ENCODE peak calls at places on chromosomes 1 and 21, in six cellular contexts. One of them, this sample, is unnamed.
A peak's percentile ranks its signal among the peaks of the same experiment; 100 is the strongest.

GRCh38 chr1:198876371-198876871 is 237.6 kb downstream of the PTPRC start:
- DNase-seq in BJ: no peak
- DNase-seq in psoas muscle: no peak
- DNase-seq in lower lobe of right lung: no peak
- DNase-seq in left ventricle myocardium inferior: no peak
- DNase-seq in neural progenitor cell: peak; percentile 52
- DNase-seq in this sample: no peak

GRCh38 chr1:200526709-200527612 is 93.6 kb downstream of the KIF14 start:
- DNase-seq in lower lobe of right lung: no peak
- DNase-seq in BJ: no peak
- DNase-seq in left ventricle myocardium inferior: no peak
- DNase-seq in neural progenitor cell: no peak
- DNase-seq in psoas muscle: no peak
- DNase-seq in this sample: no peak

GRCh38 chr1:35660581-35661473 is 19.5 kb upstream of the PSMB2 start:
- DNase-seq in neural progenitor cell: peak; percentile 92
- DNase-seq in psoas muscle: no peak
- DNase-seq in lower lobe of right lung: no peak
- DNase-seq in left ventricle myocardium inferior: no peak
- DNase-seq in BJ: no peak
- DNase-seq in this sample: peak; percentile 31

GRCh38 chr21:37675202-37675801 is 241.0 kb downstream of the KCNJ6 start:
- DNase-seq in left ventricle myocardium inferior: peak; percentile 60
- DNase-seq in BJ: no peak
- DNase-seq in neural progenitor cell: peak; percentile 84
- DNase-seq in psoas muscle: peak; percentile 62
- DNase-seq in lower lobe of right lung: peak; percentile 78
- DNase-seq in this sample: no peak

GRCh38 chr1:63575340-63575826 is 17.8 kb upstream of the PGM1 start:
- DNase-seq in lower lobe of right lung: no peak
- DNase-seq in BJ: no peak
- DNase-seq in neural progenitor cell: no peak
- DNase-seq in left ventricle myocardium inferior: no peak
- DNase-seq in psoas muscle: no peak
- DNase-seq in this sample: no peak

GRCh38 chr1:111516008-111516535 is 12.6 kb upstream of the ADORA3 start:
- DNase-seq in psoas muscle: peak; percentile 25
- DNase-seq in left ventricle myocardium inferior: peak; percentile 58
- DNase-seq in BJ: no peak
- DNase-seq in lower lobe of right lung: no peak
- DNase-seq in neural progenitor cell: peak; percentile 21
- DNase-seq in this sample: no peak

GRCh38 chr1:71351438-71351837 is 270.6 kb upstream of the ZRANB2 start:
- DNase-seq in lower lobe of right lung: no peak
- DNase-seq in BJ: peak; percentile 10
- DNase-seq in left ventricle myocardium inferior: no peak
- DNase-seq in neural progenitor cell: no peak
- DNase-seq in psoas muscle: no peak
- DNase-seq in this sample: peak; percentile 80

GRCh38 chr1:21397813-21398188 is 42.1 kb upstream of the NBPF3 start:
- DNase-seq in BJ: no peak
- DNase-seq in neural progenitor cell: peak; percentile 75
- DNase-seq in lower lobe of right lung: peak; percentile 46
- DNase-seq in psoas muscle: no peak
- DNase-seq in left ventricle myocardium inferior: no peak
- DNase-seq in this sample: no peak

GRCh38 chr1:191714810-191715209 is 443.5 kb upstream of the RGS18 start:
- DNase-seq in BJ: no peak
- DNase-seq in left ventricle myocardium inferior: no peak
- DNase-seq in psoas muscle: no peak
- DNase-seq in lower lobe of right lung: no peak
- DNase-seq in neural progenitor cell: no peak
- DNase-seq in this sample: no peak

GRCh38 chr1:10911274-10912166 is 100.9 kb upstream of the TARDBP start:
- DNase-seq in psoas muscle: no peak
- DNase-seq in lower lobe of right lung: peak; percentile 19
- DNase-seq in left ventricle myocardium inferior: no peak
- DNase-seq in BJ: no peak
- DNase-seq in neural progenitor cell: no peak
- DNase-seq in this sample: no peak

GRCh38 chr1:77375541-77375940 is 93.7 kb downstream of the AK5 start:
- DNase-seq in neural progenitor cell: no peak
- DNase-seq in BJ: no peak
- DNase-seq in left ventricle myocardium inferior: no peak
- DNase-seq in psoas muscle: no peak
- DNase-seq in lower lobe of right lung: no peak
- DNase-seq in this sample: no peak

GRCh38 chr1:46530791-46531409 is 20.5 kb downstream of the KNCN start:
- DNase-seq in neural progenitor cell: peak; percentile 42
- DNase-seq in BJ: no peak
- DNase-seq in lower lobe of right lung: no peak
- DNase-seq in left ventricle myocardium inferior: no peak
- DNase-seq in psoas muscle: no peak
- DNase-seq in this sample: no peak

GRCh38 chr1:47572731-47573505 is 135.1 kb downstream of the FOXD2 start:
- DNase-seq in lower lobe of right lung: no peak
- DNase-seq in psoas muscle: no peak
- DNase-seq in left ventricle myocardium inferior: no peak
- DNase-seq in neural progenitor cell: peak; percentile 39
- DNase-seq in BJ: no peak
- DNase-seq in this sample: no peak

GRCh38 chr1:212600980-212601379 is 7.6 kb upstream of the ATF3 start:
- DNase-seq in psoas muscle: no peak
- DNase-seq in lower lobe of right lung: no peak
- DNase-seq in neural progenitor cell: no peak
- DNase-seq in left ventricle myocardium inferior: no peak
- DNase-seq in BJ: no peak
- DNase-seq in this sample: no peak

GRCh38 chr1:204637985-204638356 is 47.6 kb downstream of the LRRN2 start:
- DNase-seq in left ventricle myocardium inferior: no peak
- DNase-seq in lower lobe of right lung: no peak
- DNase-seq in psoas muscle: no peak
- DNase-seq in neural progenitor cell: peak; percentile 68
- DNase-seq in BJ: no peak
- DNase-seq in this sample: peak; percentile 68

GRCh38 chr1:91499904-91500755 is 521 bp upstream of the CDC7 start:
- DNase-seq in BJ: no peak
- DNase-seq in lower lobe of right lung: no peak
- DNase-seq in neural progenitor cell: peak; percentile 3
- DNase-seq in left ventricle myocardium inferior: no peak
- DNase-seq in psoas muscle: no peak
- DNase-seq in this sample: no peak

GRCh38 chr1:171344473-171344820 is 30.5 kb downstream of the FMO4 start:
- DNase-seq in BJ: no peak
- DNase-seq in lower lobe of right lung: no peak
- DNase-seq in neural progenitor cell: no peak
- DNase-seq in left ventricle myocardium inferior: no peak
- DNase-seq in psoas muscle: no peak
- DNase-seq in this sample: no peak

GRCh38 chr1:225882699-225883615 is 777 bp upstream of the TMEM63A start:
- DNase-seq in psoas muscle: peak; percentile 65
- DNase-seq in BJ: no peak
- DNase-seq in left ventricle myocardium inferior: peak; percentile 65
- DNase-seq in neural progenitor cell: peak; percentile 59
- DNase-seq in lower lobe of right lung: peak; percentile 75
- DNase-seq in this sample: no peak

GRCh38 chr1:246724725-246725095 is 501 bp downstream of the SCCPDH start:
- DNase-seq in lower lobe of right lung: no peak
- DNase-seq in left ventricle myocardium inferior: no peak
- DNase-seq in BJ: no peak
- DNase-seq in psoas muscle: no peak
- DNase-seq in neural progenitor cell: peak; percentile 41
- DNase-seq in this sample: no peak

GRCh38 chr1:87830579-87830978 is 501.9 kb downstream of the LMO4 start:
- DNase-seq in lower lobe of right lung: no peak
- DNase-seq in psoas muscle: no peak
- DNase-seq in left ventricle myocardium inferior: no peak
- DNase-seq in BJ: no peak
- DNase-seq in neural progenitor cell: no peak
- DNase-seq in this sample: no peak

GRCh38 chr1:87829360-87829759 is 500.7 kb downstream of the LMO4 start:
- DNase-seq in psoas muscle: no peak
- DNase-seq in lower lobe of right lung: no peak
- DNase-seq in BJ: no peak
- DNase-seq in left ventricle myocardium inferior: no peak
- DNase-seq in neural progenitor cell: no peak
- DNase-seq in this sample: no peak

GRCh38 chr1:87826639-87827345 is 498.1 kb downstream of the LMO4 start:
- DNase-seq in BJ: peak; percentile 39
- DNase-seq in left ventricle myocardium inferior: peak; percentile 27
- DNase-seq in neural progenitor cell: no peak
- DNase-seq in lower lobe of right lung: no peak
- DNase-seq in psoas muscle: peak; percentile 31
- DNase-seq in this sample: no peak
- H3K4me3 ChIP-seq in BJ: no peak overlapping the region
- H3K4me3 ChIP-seq in left ventricle myocardium inferior: peak overlapping the region; percentile 34
- H3K4me3 ChIP-seq in neural progenitor cell: no peak overlapping the region
- H3K4me3 ChIP-seq in lower lobe of right lung: peak overlapping the region; percentile 33
- H3K4me3 ChIP-seq in psoas muscle: peak overlapping the region; percentile 13
- H3K4me3 ChIP-seq in this sample: no peak overlapping the region

DNA sequence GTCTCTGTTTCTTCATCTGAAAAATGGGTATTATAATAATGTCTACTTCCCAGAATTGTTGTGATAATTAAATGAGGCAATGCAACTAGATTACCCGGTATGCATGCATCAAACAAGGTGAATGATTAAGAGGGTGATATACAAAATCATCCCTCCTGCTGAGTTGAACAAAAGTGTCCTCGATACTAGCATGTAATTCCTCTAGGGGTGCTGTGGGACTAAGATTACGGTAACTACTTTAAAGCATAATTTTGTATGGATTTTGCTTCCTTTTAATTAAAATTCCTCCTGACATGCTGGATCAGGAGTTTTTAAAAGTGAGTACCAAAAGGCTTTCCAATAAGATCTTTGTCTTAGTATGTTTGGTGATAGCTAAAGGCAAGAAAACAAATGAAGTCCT is 98.7 kb upstream of the PRMT6 start:
- DNase-seq in psoas muscle: no peak
- DNase-seq in neural progenitor cell: no peak
- DNase-seq in lower lobe of right lung: no peak
- DNase-seq in left ventricle myocardium inferior: no peak
- DNase-seq in BJ: no peak
- DNase-seq in this sample: no peak
- TF ChIP-seq CTCF in psoas muscle: no peak
- TF ChIP-seq CTCF in neural progenitor cell: peak; percentile 22
- TF ChIP-seq CTCF in lower lobe of right lung: no peak
- TF ChIP-seq CTCF in left ventricle myocardium inferior: no peak
- TF ChIP-seq CTCF in BJ: no peak
- TF ChIP-seq CTCF in this sample: no peak

GRCh38 chr1:26127235-26128163 is 15.9 kb downstream of the PDIK1L start:
- DNase-seq in neural progenitor cell: no peak
- DNase-seq in lower lobe of right lung: no peak
- DNase-seq in psoas muscle: no peak
- DNase-seq in BJ: no peak
- DNase-seq in left ventricle myocardium inferior: no peak
- DNase-seq in this sample: no peak
- H3K4me3 ChIP-seq in neural progenitor cell: no peak overlapping the region
- H3K4me3 ChIP-seq in lower lobe of right lung: peak overlapping the region; percentile 12
- H3K4me3 ChIP-seq in psoas muscle: peak overlapping the region; percentile 49
- H3K4me3 ChIP-seq in BJ: no peak overlapping the region
- H3K4me3 ChIP-seq in left ventricle myocardium inferior: peak overlapping the region; percentile 20
- H3K4me3 ChIP-seq in this sample: no peak overlapping the region

GRCh38 chr1:222794656-222795474 is 20.0 kb upstream of the DISP1 start:
- DNase-seq in left ventricle myocardium inferior: no peak
- DNase-seq in BJ: no peak
- DNase-seq in lower lobe of right lung: no peak
- DNase-seq in neural progenitor cell: no peak
- DNase-seq in psoas muscle: no peak
- DNase-seq in this sample: no peak
- TF ChIP-seq CTCF in left ventricle myocardium inferior: no peak
- TF ChIP-seq CTCF in BJ: peak; percentile 15
- TF ChIP-seq CTCF in lower lobe of right lung: no peak
- TF ChIP-seq CTCF in neural progenitor cell: no peak
- TF ChIP-seq CTCF in psoas muscle: no peak
- TF ChIP-seq CTCF in this sample: peak; percentile 9

DNA sequence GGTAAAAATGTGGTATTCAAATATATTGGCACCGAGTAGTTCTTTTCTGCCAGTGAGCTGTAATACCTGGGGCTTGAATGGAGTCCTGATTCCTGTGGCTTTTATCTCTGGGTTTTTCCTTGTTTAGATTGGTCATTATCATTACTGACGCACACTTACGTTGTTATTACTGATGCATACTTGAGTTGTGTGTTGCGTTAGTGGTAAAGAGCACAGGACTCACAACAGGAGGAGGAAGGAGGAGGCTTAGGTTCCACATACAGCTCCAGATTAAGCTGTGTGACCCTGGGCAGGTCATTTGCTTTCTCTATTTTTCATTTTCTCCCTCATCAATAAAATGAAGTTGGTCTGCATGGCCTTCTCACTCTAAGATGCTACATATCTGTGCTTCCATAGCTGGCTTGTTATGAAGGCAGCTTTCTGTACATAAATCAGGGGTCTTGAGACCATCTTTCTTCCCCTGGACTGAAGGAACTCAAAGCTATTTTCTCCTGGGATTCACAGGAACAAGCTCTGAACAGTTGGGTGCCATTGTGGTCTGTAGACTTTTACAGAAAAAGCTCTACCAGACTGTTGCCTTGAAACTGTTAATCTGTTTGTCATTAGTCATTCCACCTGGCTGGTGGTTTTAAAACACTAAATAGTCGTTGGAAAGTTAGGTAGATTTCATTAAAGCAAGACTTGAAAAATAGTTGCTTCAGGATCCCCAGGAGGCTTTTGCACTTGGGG is 5.6 kb downstream of the ARID1A start:
- DNase-seq in lower lobe of right lung: no peak
- DNase-seq in BJ: no peak
- DNase-seq in left ventricle myocardium inferior: no peak
- DNase-seq in psoas muscle: no peak
- DNase-seq in neural progenitor cell: peak; percentile 48
- DNase-seq in this sample: no peak
- H3K4me3 ChIP-seq in lower lobe of right lung: peak overlapping the region; percentile 4
- H3K4me3 ChIP-seq in BJ: no peak overlapping the region
- H3K4me3 ChIP-seq in left ventricle myocardium inferior: no peak overlapping the region
- H3K4me3 ChIP-seq in psoas muscle: peak overlapping the region; percentile 89
- H3K4me3 ChIP-seq in neural progenitor cell: peak overlapping the region; percentile 90
- H3K4me3 ChIP-seq in this sample: no peak overlapping the region

GRCh38 chr1:53172751-53173498 is 23.7 kb upstream of the CPT2 start:
- DNase-seq in BJ: peak; percentile 77
- DNase-seq in neural progenitor cell: peak; percentile 57
- DNase-seq in psoas muscle: no peak
- DNase-seq in left ventricle myocardium inferior: no peak
- DNase-seq in lower lobe of right lung: no peak
- DNase-seq in this sample: no peak
- TF ChIP-seq CTCF in BJ: peak; percentile 54
- TF ChIP-seq CTCF in neural progenitor cell: peak; percentile 43
- TF ChIP-seq CTCF in psoas muscle: peak; percentile 6
- TF ChIP-seq CTCF in left ventricle myocardium inferior: peak; percentile 26
- TF ChIP-seq CTCF in lower lobe of right lung: no peak
- TF ChIP-seq CTCF in this sample: peak; percentile 30